ENCODE peak calls at places on chromosomes 11 and 22, in seven cellular contexts. F is A549, N is spleen, A is lower lobe of right lung, P is tibial artery, K is tibial nerve, R is pancreas. J is an unnamed sample.

GRCh38 chr22:42162728-42163489 is 32.3 kb upstream of the CYP2D6 start:
- DNase-seq in F (no peak), N (no peak), A (no peak), P (no peak), K (no peak), R (no peak), J (no peak)

GRCh38 chr11:97739892-97740782 is 1280.6 kb upstream of the CNTN5 start:
- DNase-seq in F (no peak), N (no peak), A (no peak), P (no peak), K (no peak), R (no peak), J (no peak)

GRCh38 chr11:91248199-91248807 is 976.3 kb upstream of the FAT3 start:
- DNase-seq in F (peak), N (no peak), A (no peak), P (no peak), K (no peak), R (no peak), J (no peak)

GRCh38 chr11:77074626-77075221 is 8.0 kb downstream of the CAPN5 start:
- DNase-seq in F (no peak), N (no peak), A (peak), P (peak), K (no peak), R (no peak), J (no peak)

GRCh38 chr11:2778630-2779498 is 79.1 kb upstream of the KCNQ1OT1 start:
- DNase-seq in F (peak), N (peak), A (peak), P (peak), K (peak), R (peak), J (peak)

GRCh38 chr11:33262016-33262638 is 4.9 kb downstream of the HIPK3 start:
- DNase-seq in F (no peak), N (no peak), A (no peak), P (no peak), K (no peak), R (no peak), J (no peak)

GRCh38 chr11:94845622-94846021 is 77.5 kb downstream of the AMOTL1 start:
- DNase-seq in F (peak), N (no peak), A (peak), P (no peak), K (no peak), R (peak), J (no peak)

GRCh38 chr22:48745842-48746788 is 1081.6 kb downstream of the BRD1 start:
- DNase-seq in F (no peak), N (peak), A (no peak), P (no peak), K (no peak), R (no peak), J (no peak)

GRCh38 chr11:68090706-68091105 is 30.5 kb downstream of the CHKA start:
- DNase-seq in F (no peak), N (no peak), A (no peak), P (no peak), K (no peak), R (no peak), J (peak)

GRCh38 chr11:57762235-57762866 is 749 bp downstream of the CTNND1 start:
- DNase-seq in F (no peak), N (no peak), A (no peak), P (no peak), K (no peak), R (no peak), J (peak)

GRCh38 chr11:75328426-75329277 is 22.8 kb downstream of the ARRB1 start:
- DNase-seq in F (peak), N (peak), A (peak), P (peak), K (peak), R (no peak), J (peak)

GRCh38 chr11:12165237-12165875 is 55.0 kb downstream of the MICAL2 start:
- DNase-seq in F (no peak), N (no peak), A (no peak), P (no peak), K (no peak), R (no peak), J (no peak)

GRCh38 chr11:106156290-106156937 is 79.0 kb downstream of the AASDHPPT start:
- DNase-seq in F (peak), N (no peak), A (no peak), P (no peak), K (no peak), R (peak), J (no peak)

GRCh38 chr11:46999217-46999616 is 62.7 kb downstream of the CSTPP1 start:
- DNase-seq in F (no peak), N (no peak), A (no peak), P (no peak), K (no peak), R (no peak), J (no peak)

GRCh38 chr11:76577199-76577920 is 93.2 kb downstream of the LRRC32 start:
- DNase-seq in F (peak), N (no peak), A (no peak), P (no peak), K (no peak), R (no peak), J (no peak)

GRCh38 chr11:36333897-36334296 is 37.8 kb downstream of the PRR5L start:
- DNase-seq in F (peak), N (no peak), A (no peak), P (no peak), K (no peak), R (no peak), J (no peak)

GRCh38 chr22:29208879-29209623 is 3.4 kb downstream of the EMID1 start:
- DNase-seq in F (no peak), N (peak), A (no peak), P (peak), K (no peak), R (no peak), J (no peak)

GRCh38 chr22:24323695-24324094 is 53.1 kb downstream of the SPECC1L start:
- DNase-seq in F (no peak), N (no peak), A (no peak), P (no peak), K (no peak), R (no peak), J (no peak)
- H3K27ac ChIP-seq in F (no peak), N (no peak), A (no peak), P (no peak), K (no peak), R (no peak), J (no peak)

DNA sequence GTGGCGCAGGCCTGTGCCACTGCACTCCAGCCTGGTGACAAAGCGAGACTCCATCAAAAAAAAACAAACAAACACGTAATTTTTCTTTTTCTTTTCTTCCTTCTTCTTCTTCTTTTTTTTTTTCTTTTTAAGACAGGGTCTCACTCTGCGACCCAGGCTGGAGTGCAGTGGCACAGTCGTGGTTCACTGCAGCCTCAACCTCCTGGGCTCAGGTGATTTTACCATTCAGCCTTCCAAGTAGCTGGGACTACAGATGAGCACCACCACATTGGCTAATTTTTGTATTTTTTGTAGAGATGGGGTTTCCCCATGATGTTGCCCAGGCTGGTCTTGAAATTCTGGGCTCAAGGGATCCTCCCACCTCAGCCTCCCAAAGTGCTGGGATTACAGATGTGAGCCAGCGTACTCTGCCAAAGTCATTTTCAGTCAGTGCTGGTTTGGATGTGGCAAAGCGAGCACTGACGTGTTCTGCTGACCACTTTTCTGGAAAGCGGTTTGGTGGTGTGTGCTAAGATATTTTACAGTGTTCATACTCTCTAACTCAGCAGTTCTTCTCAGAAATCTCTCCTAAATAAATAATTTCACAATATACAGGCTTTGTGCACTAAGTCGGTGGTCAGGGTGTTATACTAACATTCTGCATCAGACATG is 10.7 kb downstream of the FAM118A start:
- DNase-seq in F (no peak), N (no peak), A (no peak), P (no peak), K (no peak), R (no peak), J (no peak)
- H3K27ac ChIP-seq in F (no peak), N (no peak), A (no peak), P (peak), K (peak), R (no peak), J (no peak)

GRCh38 chr11:130522284-130522961 is 74.0 kb downstream of the ADAMTS15 start:
- DNase-seq in F (peak), N (no peak), A (peak), P (peak), K (peak), R (peak), J (peak)

GRCh38 chr11:130525307-130525706 is 76.9 kb downstream of the ADAMTS15 start:
- DNase-seq in F (no peak), N (no peak), A (no peak), P (no peak), K (no peak), R (no peak), J (no peak)

GRCh38 chr11:130523609-130524008 is 75.2 kb downstream of the ADAMTS15 start:
- DNase-seq in F (no peak), N (no peak), A (no peak), P (peak), K (no peak), R (no peak), J (no peak)

GRCh38 chr11:130524132-130524790 is 75.8 kb downstream of the ADAMTS15 start:
- DNase-seq in F (no peak), N (no peak), A (no peak), P (no peak), K (no peak), R (no peak), J (no peak)

GRCh38 chr11:130523166-130523565 is 74.7 kb downstream of the ADAMTS15 start:
- DNase-seq in F (no peak), N (no peak), A (no peak), P (no peak), K (no peak), R (no peak), J (no peak)
- H3K27ac ChIP-seq in F (peak), N (no peak), A (peak), P (peak), K (peak), R (no peak), J (no peak)

GRCh38 chr11:120126543-120126942 is 11.4 kb downstream of the TRIM29 start:
- DNase-seq in F (no peak), N (peak), A (no peak), P (no peak), K (no peak), R (no peak), J (no peak)

GRCh38 chr11:120127236-120127635 is 10.7 kb downstream of the TRIM29 start:
- DNase-seq in F (no peak), N (peak), A (peak), P (no peak), K (no peak), R (no peak), J (no peak)

GRCh38 chr11:120129570-120129969 is 8.3 kb downstream of the TRIM29 start:
- DNase-seq in F (no peak), N (peak), A (peak), P (peak), K (no peak), R (no peak), J (no peak)

GRCh38 chr11:120130176-120130980 is 7.5 kb downstream of the TRIM29 start:
- DNase-seq in F (no peak), N (peak), A (peak), P (peak), K (peak), R (no peak), J (no peak)

GRCh38 chr11:120128392-120129172 is 9.3 kb downstream of the TRIM29 start:
- DNase-seq in F (peak), N (peak), A (peak), P (peak), K (peak), R (no peak), J (no peak)
- H3K27ac ChIP-seq in F (peak), N (no peak), A (no peak), P (peak), K (peak), R (no peak), J (no peak)

DNA sequence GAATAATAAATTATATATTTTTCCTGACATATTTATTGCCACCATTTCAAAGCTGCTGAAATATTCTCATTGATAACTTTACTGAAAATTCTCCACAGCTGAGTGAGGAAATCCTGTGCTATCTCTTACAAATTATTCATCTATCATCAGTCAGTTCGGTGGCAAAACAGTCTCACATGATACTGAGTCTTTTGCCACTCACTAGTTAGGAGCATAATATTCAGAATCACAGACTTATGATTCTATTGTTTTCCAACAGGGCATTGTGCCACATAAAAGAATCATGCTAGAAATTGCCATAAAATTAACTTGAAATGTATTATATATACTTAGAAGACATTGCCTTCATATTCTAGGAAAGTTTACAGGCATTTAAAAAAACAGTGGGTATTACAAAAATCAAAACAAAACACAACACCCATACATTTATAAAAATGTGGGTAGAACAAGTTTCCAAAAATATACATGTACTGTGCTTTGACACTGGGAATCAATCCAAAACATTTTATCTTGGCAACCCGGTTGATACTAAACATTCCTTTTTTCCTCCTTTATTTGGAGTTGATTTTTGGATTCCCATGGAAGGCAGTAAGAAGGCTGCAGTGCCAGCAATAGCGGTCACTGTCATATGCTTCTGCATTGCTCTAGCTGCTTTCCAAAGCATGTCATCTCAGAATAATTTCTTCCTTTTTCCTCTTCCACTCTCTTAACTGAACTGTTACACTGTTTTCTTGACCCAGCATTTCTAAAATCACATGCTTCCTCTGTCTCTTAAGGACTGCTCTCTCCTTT is 42.5 kb downstream of the ATG16L2 start:
- DNase-seq in F (no peak), N (no peak), A (no peak), P (no peak), K (no peak), R (no peak), J (no peak)
- H3K27ac ChIP-seq in F (no peak), N (peak), A (no peak), P (peak), K (no peak), R (no peak), J (no peak)

GRCh38 chr11:65131417-65131776 is 2.9 kb downstream of the SYVN1 start:
- DNase-seq in F (no peak), N (no peak), A (no peak), P (peak), K (no peak), R (no peak), J (no peak)
- H3K27ac ChIP-seq in F (no peak), N (no peak), A (no peak), P (no peak), K (no peak), R (no peak), J (no peak)

GRCh38 chr22:21449531-21450319 is 17.5 kb upstream of the TMEM191C start:
- DNase-seq in F (no peak), N (peak), A (peak), P (peak), K (peak), R (peak), J (no peak)
- H3K27ac ChIP-seq in F (no peak), N (no peak), A (no peak), P (no peak), K (no peak), R (no peak), J (no peak)

GRCh38 chr22:27381552-27381951 is 420.0 kb downstream of the MN1 start:
- DNase-seq in F (no peak), N (no peak), A (no peak), P (no peak), K (no peak), R (no peak), J (no peak)

GRCh38 chr22:27382947-27383346 is 418.6 kb downstream of the MN1 start:
- DNase-seq in F (no peak), N (no peak), A (no peak), P (no peak), K (no peak), R (no peak), J (no peak)

GRCh38 chr22:27381960-27382742 is 419.4 kb downstream of the MN1 start:
- DNase-seq in F (no peak), N (no peak), A (no peak), P (no peak), K (no peak), R (no peak), J (no peak)

GRCh38 chr22:27378994-27379393 is 422.6 kb downstream of the MN1 start:
- DNase-seq in F (no peak), N (no peak), A (no peak), P (no peak), K (no peak), R (peak), J (no peak)

GRCh38 chr22:27380826-27381225 is 420.7 kb downstream of the MN1 start:
- DNase-seq in F (no peak), N (no peak), A (no peak), P (no peak), K (no peak), R (no peak), J (no peak)
- H3K27ac ChIP-seq in F (no peak), N (no peak), A (no peak), P (no peak), K (no peak), R (no peak), J (no peak)